ENCODE peak calls at places on chromosome 21, in five cellular contexts. N, S, Z, W and Y are unnamed samples.

GRCh38 chr21:33157303-33157702 is 72.4 kb upstream of the IFNAR2 start:
- DNase-seq in S (no peak), W (no peak), Z (no peak), N (peak), Y (no peak)

GRCh38 chr21:31921079-31921478 is 48.3 kb downstream of the HUNK start:
- DNase-seq in S (no peak), N (peak), W (no peak), Z (no peak), Y (no peak)

GRCh38 chr21:39319251-39319756 is 5.9 kb upstream of the BRWD1 start:
- DNase-seq in S (no peak), Z (no peak), W (peak), N (peak), Y (no peak)

GRCh38 chr21:36858320-36858957 is 108.0 kb downstream of the HLCS start:
- DNase-seq in Z (no peak), N (peak), S (peak), W (no peak), Y (peak)

GRCh38 chr21:41419921-41420862 is 5.8 kb upstream of the MX1 start:
- DNase-seq in N (peak), W (peak), Z (peak), S (peak), Y (peak)

GRCh38 chr21:46550511-46550941 is 54.4 kb downstream of the S100B start:
- DNase-seq in Z (no peak), W (no peak), N (no peak), S (no peak), Y (no peak)

GRCh38 chr21:41477641-41478318 is 30.2 kb downstream of the TMPRSS2 start:
- DNase-seq in Z (peak), S (no peak), W (no peak), N (no peak), Y (no peak)

GRCh38 chr21:44523567-44524181 is 16.3 kb downstream of the KRTAP10-1 start:
- DNase-seq in Z (no peak), W (no peak), S (no peak), N (no peak), Y (no peak)

GRCh38 chr21:39562791-39563770 is 49.7 kb upstream of the B3GALT5 start:
- DNase-seq in N (peak), Z (no peak), S (no peak), W (no peak), Y (no peak)

GRCh38 chr21:41641821-41642368 is 125.0 kb downstream of the RIPK4 start:
- DNase-seq in S (peak), Z (no peak), W (peak), N (peak), Y (peak)

GRCh38 chr21:31289702-31290101 is 54.4 kb downstream of the TIAM1 start:
- DNase-seq in Z (no peak), S (no peak), N (peak), W (no peak), Y (no peak)

GRCh38 chr21:41620982-41621381 is 113.0 kb upstream of the TMPRSS2 start:
- DNase-seq in W (no peak), Z (no peak), N (peak), S (no peak), Y (peak)

GRCh38 chr21:16742116-16742515 is 770.7 kb upstream of the CXADR start:
- DNase-seq in Z (no peak), N (no peak), W (peak), S (no peak), Y (no peak)

GRCh38 chr21:31668651-31669491 is 9.4 kb downstream of the SOD1 start:
- DNase-seq in Z (no peak), W (no peak), N (no peak), S (no peak), Y (no peak)

GRCh38 chr21:46551636-46552241 is 53.1 kb downstream of the S100B start:
- DNase-seq in Z (no peak), W (no peak), S (no peak), N (no peak), Y (no peak)